ENCODE peak calls at places on chromosomes 2 and 18, in eight cellular contexts. One of them, this sample, is unnamed.

GRCh38 chr2:166000401-166000800 is 46.8 kb upstream of the TTC21B start:
- DNase-seq in hepatocyte: no peak
- DNase-seq in HCT116: no peak
- DNase-seq in PC-3: no peak
- DNase-seq in SK-N-SH: no peak
- DNase-seq in GM23248: no peak
- DNase-seq in MM.1S: no peak
- DNase-seq in Karpas-422: no peak
- DNase-seq in this sample: no peak

GRCh38 chr2:70525032-70525431 is 28.6 kb downstream of the TGFA start:
- DNase-seq in hepatocyte: no peak
- DNase-seq in HCT116: peak; percentile 22
- DNase-seq in PC-3: peak; percentile 99
- DNase-seq in SK-N-SH: no peak
- DNase-seq in GM23248: peak; percentile 40
- DNase-seq in MM.1S: no peak
- DNase-seq in Karpas-422: no peak
- DNase-seq in this sample: peak; percentile 95

GRCh38 chr2:147133273-147133901 is 711.4 kb upstream of the ACVR2A start:
- DNase-seq in hepatocyte: no peak
- DNase-seq in HCT116: no peak
- DNase-seq in PC-3: peak; percentile 76
- DNase-seq in SK-N-SH: no peak
- DNase-seq in GM23248: no peak
- DNase-seq in MM.1S: no peak
- DNase-seq in Karpas-422: no peak
- DNase-seq in this sample: no peak

GRCh38 chr2:98460573-98461560 is 16.2 kb downstream of the INPP4A start:
- DNase-seq in hepatocyte: no peak
- DNase-seq in HCT116: no peak
- DNase-seq in PC-3: no peak
- DNase-seq in SK-N-SH: no peak
- DNase-seq in GM23248: no peak
- DNase-seq in MM.1S: peak; percentile 93
- DNase-seq in Karpas-422: peak; percentile 92
- DNase-seq in this sample: no peak

GRCh38 chr2:51601706-51602105 is 569.8 kb upstream of the NRXN1 start:
- DNase-seq in hepatocyte: no peak
- DNase-seq in HCT116: no peak
- DNase-seq in PC-3: no peak
- DNase-seq in SK-N-SH: no peak
- DNase-seq in GM23248: no peak
- DNase-seq in MM.1S: no peak
- DNase-seq in Karpas-422: no peak
- DNase-seq in this sample: no peak

GRCh38 chr2:55232863-55233657 is 572 bp downstream of the RPS27A start:
- DNase-seq in hepatocyte: peak; percentile 48
- DNase-seq in HCT116: no peak
- DNase-seq in PC-3: peak; percentile 24
- DNase-seq in SK-N-SH: peak; percentile 49
- DNase-seq in GM23248: peak; percentile 65
- DNase-seq in MM.1S: peak; percentile 45
- DNase-seq in Karpas-422: peak; percentile 71
- DNase-seq in this sample: no peak

GRCh38 chr2:88053301-88053700 is 2.3 kb downstream of the KRCC1 start:
- DNase-seq in hepatocyte: no peak
- DNase-seq in HCT116: no peak
- DNase-seq in PC-3: no peak
- DNase-seq in SK-N-SH: no peak
- DNase-seq in GM23248: peak; percentile 73
- DNase-seq in MM.1S: no peak
- DNase-seq in Karpas-422: no peak
- DNase-seq in this sample: no peak

GRCh38 chr2:69192176-69192945 is 179.4 kb downstream of the ANTXR1 start:
- DNase-seq in hepatocyte: no peak
- DNase-seq in HCT116: no peak
- DNase-seq in PC-3: no peak
- DNase-seq in SK-N-SH: no peak
- DNase-seq in GM23248: peak; percentile 74
- DNase-seq in MM.1S: no peak
- DNase-seq in Karpas-422: no peak
- DNase-seq in this sample: no peak

GRCh38 chr2:200353873-200354272 is 47.4 kb downstream of the SPATS2L start:
- DNase-seq in hepatocyte: no peak
- DNase-seq in HCT116: no peak
- DNase-seq in PC-3: no peak
- DNase-seq in SK-N-SH: no peak
- DNase-seq in GM23248: no peak
- DNase-seq in MM.1S: no peak
- DNase-seq in Karpas-422: no peak
- DNase-seq in this sample: no peak

GRCh38 chr2:134282638-134283400 is 28.9 kb downstream of the MGAT5 start:
- DNase-seq in hepatocyte: no peak
- DNase-seq in HCT116: no peak
- DNase-seq in PC-3: no peak
- DNase-seq in SK-N-SH: no peak
- DNase-seq in GM23248: no peak
- DNase-seq in MM.1S: peak; percentile 85
- DNase-seq in Karpas-422: no peak
- DNase-seq in this sample: no peak

GRCh38 chr2:166628478-166629136 is 134.6 kb upstream of the SCN7A start:
- DNase-seq in hepatocyte: no peak
- DNase-seq in HCT116: no peak
- DNase-seq in PC-3: peak; percentile 77
- DNase-seq in SK-N-SH: no peak
- DNase-seq in GM23248: no peak
- DNase-seq in MM.1S: no peak
- DNase-seq in Karpas-422: no peak
- DNase-seq in this sample: peak; percentile 25

GRCh38 chr2:144261966-144262365 is 258.0 kb downstream of the ZEB2 start:
- DNase-seq in hepatocyte: no peak
- DNase-seq in HCT116: no peak
- DNase-seq in PC-3: no peak
- DNase-seq in SK-N-SH: no peak
- DNase-seq in GM23248: no peak
- DNase-seq in MM.1S: no peak
- DNase-seq in Karpas-422: no peak
- DNase-seq in this sample: no peak

GRCh38 chr18:39434223-39434622 is 1868.6 kb upstream of the CELF4 start:
- DNase-seq in hepatocyte: no peak
- DNase-seq in HCT116: no peak
- DNase-seq in PC-3: no peak
- DNase-seq in SK-N-SH: no peak
- DNase-seq in GM23248: peak; percentile 27
- DNase-seq in MM.1S: no peak
- DNase-seq in Karpas-422: no peak
- DNase-seq in this sample: no peak

GRCh38 chr2:11775384-11775783 is 29.0 kb downstream of the LPIN1 start:
- DNase-seq in hepatocyte: no peak
- DNase-seq in HCT116: no peak
- DNase-seq in PC-3: no peak
- DNase-seq in SK-N-SH: no peak
- DNase-seq in GM23248: peak; percentile 78
- DNase-seq in MM.1S: peak; percentile 87
- DNase-seq in Karpas-422: no peak
- DNase-seq in this sample: no peak

GRCh38 chr2:157900203-157900602 is 24.1 kb upstream of the ACVR1 start:
- DNase-seq in hepatocyte: no peak
- DNase-seq in HCT116: no peak
- DNase-seq in PC-3: no peak
- DNase-seq in SK-N-SH: no peak
- DNase-seq in GM23248: no peak
- DNase-seq in MM.1S: no peak
- DNase-seq in Karpas-422: no peak
- DNase-seq in this sample: peak; percentile 3

GRCh38 chr2:67952066-67952465 is 110.7 kb downstream of the C1D start:
- DNase-seq in hepatocyte: no peak
- DNase-seq in HCT116: no peak
- DNase-seq in PC-3: no peak
- DNase-seq in SK-N-SH: no peak
- DNase-seq in GM23248: no peak
- DNase-seq in MM.1S: peak; percentile 30
- DNase-seq in Karpas-422: no peak
- DNase-seq in this sample: no peak

GRCh38 chr18:73962251-73962650 is 185.4 kb downstream of the FBXO15 start:
- DNase-seq in hepatocyte: no peak
- DNase-seq in HCT116: no peak
- DNase-seq in PC-3: no peak
- DNase-seq in SK-N-SH: no peak
- DNase-seq in GM23248: peak; percentile 70
- DNase-seq in MM.1S: no peak
- DNase-seq in Karpas-422: no peak
- DNase-seq in this sample: no peak

GRCh38 chr2:222817628-222818027 is 43.2 kb upstream of the ACSL3 start:
- DNase-seq in hepatocyte: no peak
- DNase-seq in HCT116: peak; percentile 13
- DNase-seq in PC-3: no peak
- DNase-seq in SK-N-SH: no peak
- DNase-seq in GM23248: no peak
- DNase-seq in MM.1S: no peak
- DNase-seq in Karpas-422: no peak
- DNase-seq in this sample: no peak

DNA sequence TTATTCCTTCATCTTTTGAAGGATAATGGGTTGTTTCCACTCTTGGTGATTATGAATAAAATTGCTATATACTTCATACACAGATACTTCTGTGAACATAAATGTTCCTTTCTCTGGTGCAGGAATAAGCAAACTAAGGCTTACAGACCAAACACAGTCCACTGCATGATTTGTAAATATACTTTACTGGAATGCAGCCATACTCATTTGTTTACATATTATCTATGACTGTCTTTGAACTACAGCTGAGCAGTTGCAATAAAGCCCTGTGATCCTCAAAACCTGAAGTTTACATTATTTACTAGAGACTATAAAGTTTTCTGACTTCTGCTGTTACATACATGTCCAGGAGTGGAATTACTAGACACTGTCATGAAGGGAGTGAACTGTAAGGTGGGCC is 381.0 kb upstream of the CNTNAP5 start:
- DNase-seq in hepatocyte: no peak
- DNase-seq in HCT116: no peak
- DNase-seq in PC-3: peak; percentile 48
- DNase-seq in SK-N-SH: no peak
- DNase-seq in GM23248: no peak
- DNase-seq in MM.1S: no peak
- DNase-seq in Karpas-422: no peak
- DNase-seq in this sample: no peak
- H3K9me3 ChIP-seq in hepatocyte: no peaks in the 10 kb centered on the region
- H3K9me3 ChIP-seq in HCT116: peaks cover 15% of the 10 kb centered on the region
- H3K9me3 ChIP-seq in PC-3: no peaks in the 10 kb centered on the region
- H3K9me3 ChIP-seq in SK-N-SH: no peaks in the 10 kb centered on the region
- H3K9me3 ChIP-seq in GM23248: peaks cover 5% of the 10 kb centered on the region
- H3K9me3 ChIP-seq in MM.1S: no peaks in the 10 kb centered on the region
- H3K9me3 ChIP-seq in Karpas-422: no peaks in the 10 kb centered on the region
- H3K9me3 ChIP-seq in this sample: no peaks in the 10 kb centered on the region

GRCh38 chr2:128640166-128640846 is 321.6 kb upstream of the HS6ST1 start:
- DNase-seq in hepatocyte: no peak
- DNase-seq in HCT116: no peak
- DNase-seq in PC-3: no peak
- DNase-seq in SK-N-SH: no peak
- DNase-seq in GM23248: peak; percentile 14
- DNase-seq in MM.1S: no peak
- DNase-seq in Karpas-422: no peak
- DNase-seq in this sample: no peak
- H3K9me2 ChIP-seq in hepatocyte: no peaks in the 10 kb centered on the region
- H3K9me2 ChIP-seq in HCT116: no peaks in the 10 kb centered on the region
- H3K9me2 ChIP-seq in PC-3: no peaks in the 10 kb centered on the region
- H3K9me2 ChIP-seq in SK-N-SH: no peaks in the 10 kb centered on the region
- H3K9me2 ChIP-seq in GM23248: no peaks in the 10 kb centered on the region
- H3K9me2 ChIP-seq in MM.1S: no peaks in the 10 kb centered on the region
- H3K9me2 ChIP-seq in Karpas-422: no peaks in the 10 kb centered on the region
- H3K9me2 ChIP-seq in this sample: no peaks in the 10 kb centered on the region

GRCh38 chr2:128322651-128323491 is 4.2 kb upstream of the HS6ST1 start:
- DNase-seq in hepatocyte: peak; percentile 15
- DNase-seq in HCT116: no peak
- DNase-seq in PC-3: no peak
- DNase-seq in SK-N-SH: peak; percentile 49
- DNase-seq in GM23248: no peak
- DNase-seq in MM.1S: no peak
- DNase-seq in Karpas-422: no peak
- DNase-seq in this sample: no peak

GRCh38 chr2:128321784-128322650 is 3.3 kb upstream of the HS6ST1 start:
- DNase-seq in hepatocyte: peak; percentile 92
- DNase-seq in HCT116: peak; percentile 51
- DNase-seq in PC-3: peak; percentile 87
- DNase-seq in SK-N-SH: peak; percentile 96
- DNase-seq in GM23248: peak; percentile 93
- DNase-seq in MM.1S: peak; percentile 82
- DNase-seq in Karpas-422: peak; percentile 86
- DNase-seq in this sample: peak; percentile 85

GRCh38 chr2:128320609-128321420 is 2.1 kb upstream of the HS6ST1 start:
- DNase-seq in hepatocyte: no peak
- DNase-seq in HCT116: no peak
- DNase-seq in PC-3: no peak
- DNase-seq in SK-N-SH: no peak
- DNase-seq in GM23248: no peak
- DNase-seq in MM.1S: no peak
- DNase-seq in Karpas-422: no peak
- DNase-seq in this sample: no peak

GRCh38 chr2:128319773-128320608 is 1.3 kb upstream of the HS6ST1 start:
- DNase-seq in hepatocyte: no peak
- DNase-seq in HCT116: no peak
- DNase-seq in PC-3: no peak
- DNase-seq in SK-N-SH: peak; percentile 41
- DNase-seq in GM23248: no peak
- DNase-seq in MM.1S: no peak
- DNase-seq in Karpas-422: no peak
- DNase-seq in this sample: no peak

DNA sequence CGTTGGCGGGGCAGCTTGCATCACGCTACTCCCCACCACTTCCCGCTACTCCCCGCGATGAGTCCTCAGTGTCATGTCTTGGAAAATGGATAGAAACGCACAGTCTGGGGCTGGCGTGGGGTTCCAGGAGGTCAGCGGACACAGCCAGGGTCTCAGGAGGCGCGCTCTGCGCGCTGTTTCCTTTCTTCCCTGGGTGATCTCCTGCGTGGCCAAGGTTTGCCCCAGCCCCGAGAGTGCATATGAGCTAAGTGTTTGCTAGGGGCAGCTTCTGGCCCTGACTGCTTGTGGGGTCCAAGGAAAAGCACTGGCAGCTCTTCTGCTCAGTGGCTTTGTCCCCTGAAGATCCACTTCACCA is 2.7 kb upstream of the HS6ST1 start:
- DNase-seq in hepatocyte: no peak
- DNase-seq in HCT116: no peak
- DNase-seq in PC-3: no peak
- DNase-seq in SK-N-SH: no peak
- DNase-seq in GM23248: no peak
- DNase-seq in MM.1S: no peak
- DNase-seq in Karpas-422: no peak
- DNase-seq in this sample: no peak
- H3K4me3 ChIP-seq in hepatocyte: no peak overlapping the region
- H3K4me3 ChIP-seq in HCT116: no peak overlapping the region
- H3K4me3 ChIP-seq in PC-3: peak overlapping the region; percentile 70
- H3K4me3 ChIP-seq in SK-N-SH: peak overlapping the region; percentile 68
- H3K4me3 ChIP-seq in GM23248: peak overlapping the region; percentile 75
- H3K4me3 ChIP-seq in MM.1S: no peak overlapping the region
- H3K4me3 ChIP-seq in Karpas-422: no peak overlapping the region
- H3K4me3 ChIP-seq in this sample: peak overlapping the region; percentile 90

GRCh38 chr2:41840702-41841551 is 206.9 kb upstream of the PKDCC start:
- DNase-seq in hepatocyte: peak; percentile 97
- DNase-seq in HCT116: peak; percentile 95
- DNase-seq in PC-3: peak; percentile 97
- DNase-seq in SK-N-SH: peak; percentile 96
- DNase-seq in GM23248: peak; percentile 98
- DNase-seq in MM.1S: peak; percentile 98
- DNase-seq in Karpas-422: peak; percentile 94
- DNase-seq in this sample: peak; percentile 97
- H3K9me3 ChIP-seq in hepatocyte: no peaks in the 10 kb centered on the region
- H3K9me3 ChIP-seq in HCT116: no peaks in the 10 kb centered on the region
- H3K9me3 ChIP-seq in PC-3: no peaks in the 10 kb centered on the region
- H3K9me3 ChIP-seq in SK-N-SH: no peaks in the 10 kb centered on the region
- H3K9me3 ChIP-seq in GM23248: no peaks in the 10 kb centered on the region
- H3K9me3 ChIP-seq in MM.1S: no peaks in the 10 kb centered on the region
- H3K9me3 ChIP-seq in Karpas-422: no peaks in the 10 kb centered on the region
- H3K9me3 ChIP-seq in this sample: no peaks in the 10 kb centered on the region